ENCODE peak calls at places on chromosomes 2 and 18, in nine cellular contexts. Y is NCI-H1436, O is fibroblast of mammary gland, B is MV-4-11, Z is left ventricle myocardium inferior, L is lower lobe of right lung, H is IMR-90, V is NCI-H1417, Q is NCI-H774. A is an unnamed sample.

GRCh38 chr2:181657379-181657778 is 474 bp upstream of the CERKL start:
- DNase-seq in Y (peak; percentile 61), O (no peak), B (no peak), Z (no peak), L (no peak), H (no peak), V (no peak), Q (no peak), A (no peak)

GRCh38 chr2:46331099-46331766 is 34.0 kb downstream of the EPAS1 start:
- DNase-seq in Y (no peak), O (peak; percentile 54), B (no peak), Z (no peak), L (no peak), H (no peak), V (no peak), Q (no peak), A (no peak)

GRCh38 chr2:140990416-140990815 is 1140.4 kb downstream of the LRP1B start:
- DNase-seq in Y (no peak), O (peak; percentile 92), B (no peak), Z (no peak), L (no peak), H (peak; percentile 94), V (no peak), Q (no peak), A (no peak)

GRCh38 chr18:12838178-12838634 is 45.8 kb downstream of the PTPN2 start:
- DNase-seq in Y (no peak), O (peak; percentile 93), B (peak; percentile 88), Z (no peak), L (peak; percentile 80), H (peak; percentile 90), V (no peak), Q (no peak), A (no peak)

GRCh38 chr2:182784777-182785176 is 68.7 kb downstream of the DNAJC10 start:
- DNase-seq in Y (peak; percentile 20), O (peak; percentile 57), B (no peak), Z (no peak), L (no peak), H (peak; percentile 60), V (no peak), Q (peak; percentile 65), A (no peak)

GRCh38 chr2:72994991-72995380 is 76.5 kb downstream of the SFXN5 start:
- DNase-seq in Y (no peak), O (no peak), B (no peak), Z (no peak), L (no peak), H (no peak), V (no peak), Q (no peak), A (no peak)

GRCh38 chr2:159592446-159592845 is 23.9 kb downstream of the BAZ2B start:
- DNase-seq in Y (no peak), O (no peak), B (peak; percentile 71), Z (no peak), L (no peak), H (no peak), V (no peak), Q (no peak), A (no peak)

GRCh38 chr2:215105607-215106354 is 32.6 kb downstream of the ABCA12 start:
- DNase-seq in Y (no peak), O (peak; percentile 46), B (no peak), Z (no peak), L (no peak), H (peak; percentile 13), V (no peak), Q (no peak), A (no peak)

GRCh38 chr2:119137502-119137901 is 21.0 kb downstream of the C1QL2 start:
- DNase-seq in Y (no peak), O (no peak), B (no peak), Z (no peak), L (no peak), H (no peak), V (no peak), Q (no peak), A (no peak)

A was measured in NCI-H1048.